ENCODE peak calls at places on chromosome 12, in four cellular contexts. Y, Z, J and G are unnamed samples.

GRCh38 chr12:104374071-104374470 is 70.5 kb downstream of the EID3 start:
- DNase-seq in J (no peak), Y (no peak), Z (no peak), G (no peak)

GRCh38 chr12:129776977-129777667 is 126.7 kb downstream of the TMEM132D start:
- DNase-seq in Y (no peak), J (no peak), Z (no peak), G (no peak)

GRCh38 chr12:94145231-94145979 is 3.0 kb upstream of the PLXNC1 start:
- DNase-seq in Z (peak; percentile 80), J (no peak), Y (peak; percentile 70), G (peak; percentile 30)

GRCh38 chr12:107349008-107349747 is 255.8 kb upstream of the CRY1 start:
- DNase-seq in J (no peak), Z (peak; percentile 35), Y (peak; percentile 90), G (peak; percentile 3)

GRCh38 chr12:106066051-106066705 is 72.6 kb downstream of the NUAK1 start:
- DNase-seq in J (no peak), Y (no peak), Z (no peak), G (no peak)

GRCh38 chr12:10291030-10291429 is 16.6 kb upstream of the KLRD1 start:
- DNase-seq in J (no peak), Y (no peak), Z (no peak), G (no peak)

GRCh38 chr12:41739066-41739465 is 405.6 kb downstream of the GXYLT1 start:
- DNase-seq in Y (no peak), J (no peak), Z (no peak), G (no peak)

GRCh38 chr12:100799770-100800169 is 5.2 kb downstream of the ANO4 start:
- DNase-seq in Z (peak; percentile 59), Y (peak; percentile 65), J (no peak), G (peak; percentile 84)

GRCh38 chr12:9208236-9208635 is at the start of gene PZP:
- DNase-seq in Y (no peak), Z (no peak), J (no peak), G (no peak)

DNA sequence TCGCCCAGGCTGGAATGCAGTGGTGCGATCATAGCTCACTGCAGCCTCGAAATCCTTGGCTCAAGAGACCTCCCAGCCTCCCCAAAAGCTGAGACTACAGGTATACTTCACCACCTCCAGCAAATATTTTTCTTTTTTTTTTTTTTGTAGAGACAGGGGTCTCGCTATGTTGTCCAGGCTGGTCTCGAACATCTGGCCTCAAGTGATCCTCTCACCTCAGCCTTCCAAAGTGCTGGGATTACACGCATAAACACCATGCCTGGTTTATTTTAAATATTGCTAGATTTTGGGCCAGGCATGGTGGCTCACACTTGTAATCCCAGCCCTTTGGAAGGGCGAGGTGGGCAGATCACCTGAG is 26.7 kb upstream of the UBC start:
- DNase-seq in J (no peak), Y (no peak), Z (no peak), G (no peak)
- H3K9ac ChIP-seq in J (no peak overlapping the region), Y (peak overlapping the region; percentile 50), Z (peak overlapping the region; percentile 28), G (peak overlapping the region; percentile 97)

DNA sequence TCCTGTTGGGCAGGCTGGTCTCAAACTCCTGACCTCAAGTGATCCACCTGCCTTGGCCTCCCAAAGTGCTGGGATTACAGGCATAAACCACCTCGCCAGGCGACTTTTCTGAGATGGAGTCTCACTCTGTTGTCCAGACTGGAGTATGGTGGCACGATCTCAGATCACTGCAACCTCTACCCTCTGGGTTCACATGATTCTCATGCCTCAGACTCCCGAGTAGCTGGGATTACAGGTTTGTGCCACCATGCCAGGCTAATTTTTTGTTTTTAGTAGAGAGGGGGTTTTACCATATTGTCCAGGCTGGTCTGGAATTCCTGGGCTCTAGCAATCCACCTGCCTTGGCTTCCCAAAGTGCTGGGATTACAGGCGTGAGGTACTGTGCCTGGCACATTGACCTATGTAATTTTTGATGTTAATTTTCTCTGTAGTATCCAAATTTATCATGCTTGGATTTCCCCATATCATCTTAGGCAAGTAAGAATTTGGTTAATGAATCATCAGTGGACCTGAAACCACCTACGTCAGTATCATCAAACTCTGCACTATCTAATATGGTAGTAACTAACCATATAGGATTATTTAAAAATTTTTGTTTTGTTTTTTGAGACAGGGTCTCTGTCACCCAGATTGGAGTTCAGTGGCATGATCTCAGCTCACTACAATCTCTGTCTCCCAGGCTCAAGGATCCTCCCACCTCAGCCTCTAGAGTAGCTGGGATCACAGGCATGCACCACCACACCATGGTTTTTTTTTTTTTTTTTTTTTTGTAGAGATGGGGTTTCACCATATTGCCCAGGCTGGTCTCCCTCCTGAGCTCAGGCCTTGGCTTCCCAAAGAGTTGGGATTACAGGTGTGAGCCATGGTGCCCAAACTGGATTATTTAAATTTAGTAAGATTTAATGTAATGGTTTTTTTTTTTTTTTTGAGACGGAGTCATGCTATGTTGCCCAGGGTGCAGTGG is 11.9 kb upstream of the ATP5F1B start:
- DNase-seq in Z (no peak), Y (no peak), J (no peak), G (no peak)
- H3K9ac ChIP-seq in Z (no peak overlapping the region), Y (no peak overlapping the region), J (no peak overlapping the region), G (no peak overlapping the region)

DNA sequence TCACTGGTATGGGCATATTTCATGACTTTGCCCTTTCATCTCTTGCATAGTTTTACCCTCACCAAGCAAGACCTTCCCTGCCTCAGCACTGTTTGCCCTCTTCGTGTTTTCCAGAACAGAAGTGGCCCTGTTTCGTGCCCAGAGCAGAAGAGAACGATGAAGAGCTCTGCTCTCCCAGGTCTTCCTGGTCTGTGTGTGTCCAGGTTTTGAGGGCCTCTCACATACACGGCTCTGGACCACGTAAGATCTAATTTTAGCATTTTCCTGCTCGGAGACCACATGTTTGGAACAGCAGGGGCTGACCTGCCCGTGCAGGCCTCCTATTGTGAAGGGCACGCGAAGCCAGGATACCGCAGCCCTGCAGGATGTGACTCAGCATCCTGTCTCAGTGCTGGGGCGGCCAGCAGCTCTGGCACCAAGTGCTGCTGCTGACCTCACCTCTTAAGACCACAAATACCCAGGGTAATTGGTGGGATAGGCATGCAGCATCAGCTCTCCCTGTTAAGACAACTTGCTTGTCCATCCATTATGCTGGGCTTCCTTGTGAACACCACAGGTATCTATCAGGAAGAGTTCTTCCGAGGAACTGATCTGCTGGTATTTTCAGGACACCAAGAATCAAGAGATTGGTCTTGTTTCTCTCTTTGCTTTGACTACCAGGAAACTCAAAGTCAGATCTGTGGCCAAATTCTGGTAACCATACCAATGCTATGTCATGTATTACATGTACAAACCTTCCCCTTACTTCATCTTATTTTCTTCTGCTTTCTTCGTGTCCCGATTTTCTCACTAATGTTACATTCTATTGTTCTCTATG is 19.0 kb downstream of the SSH1 start:
- DNase-seq in Z (peak; percentile 99), Y (peak; percentile 100), J (peak; percentile 96), G (peak; percentile 100)
- H3K9ac ChIP-seq in Z (peak overlapping the region; percentile 45), Y (peak overlapping the region; percentile 87), J (no peak overlapping the region), G (peak overlapping the region; percentile 81)

DNA sequence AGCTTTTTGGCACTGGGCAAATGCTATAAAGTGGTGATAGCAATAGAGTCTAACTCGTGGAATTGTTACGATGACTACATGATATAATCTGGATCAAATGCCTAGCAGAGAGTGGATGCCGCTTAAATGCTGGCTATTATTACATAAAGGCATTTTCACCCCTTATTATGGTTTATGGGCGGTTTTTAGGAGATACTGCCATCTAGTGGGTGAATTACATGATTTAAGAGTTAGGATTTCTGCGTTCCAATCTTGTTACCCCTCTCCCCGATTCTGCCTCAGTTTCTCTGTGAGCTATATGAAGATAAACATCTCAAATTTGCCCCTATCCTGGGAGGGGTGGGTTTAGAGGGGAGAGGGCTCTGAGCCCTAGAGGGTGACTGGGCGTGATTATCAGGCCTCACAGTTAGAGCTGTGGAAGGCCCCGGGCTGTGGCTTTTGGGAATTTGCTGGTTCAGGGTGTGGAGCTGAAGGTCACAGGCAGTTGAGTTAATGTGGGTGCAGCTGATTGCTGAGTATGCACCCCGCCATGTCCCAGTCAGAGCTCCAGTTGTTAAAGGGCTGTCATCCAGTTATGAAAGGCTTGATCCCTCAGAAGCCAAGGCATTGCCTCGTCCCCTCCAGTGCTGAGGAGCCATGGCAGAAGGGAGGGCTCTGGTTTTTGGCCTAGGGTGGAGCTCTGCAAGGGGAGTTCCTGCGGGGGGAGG is 14.4 kb downstream of the CLSTN3 start:
- DNase-seq in Y (peak; percentile 62), Z (peak; percentile 58), J (no peak), G (peak; percentile 50)
- H3K9ac ChIP-seq in Y (no peak overlapping the region), Z (no peak overlapping the region), J (no peak overlapping the region), G (peak overlapping the region; percentile 64)